ENCODE peak calls at places on chromosomes 13 and 19, in nine cellular contexts. O is HL-60, T is GM23338, Z is Panc1, X is GM12891, V is SK-N-SH, N is suprapubic skin, W is sigmoid colon, L is HepG2. Q is an unnamed sample.

GRCh38 chr13:98691360-98691759 is 61.1 kb downstream of the SLC15A1 start:
- DNase-seq in Z (no peak), X (no peak), T (no peak), W (no peak), L (no peak), O (no peak), V (no peak), N (no peak), Q (no peak)

GRCh38 chr19:33133438-33134031 is 1.6 kb downstream of the WDR88 start:
- DNase-seq in L (peak), T (peak), V (peak), X (no peak), N (no peak), Z (no peak), O (no peak), W (no peak), Q (peak)

GRCh38 chr19:28823338-28823961 is 389.5 kb downstream of the UQCRFS1 start:
- DNase-seq in L (no peak), X (no peak), T (peak), N (no peak), Z (no peak), O (no peak), V (no peak), W (no peak), Q (no peak)

GRCh38 chr13:51950722-51951121 is 60.5 kb downstream of the ATP7B start:
- DNase-seq in L (no peak), O (no peak), X (no peak), N (no peak), V (no peak), Z (no peak), T (no peak), W (no peak), Q (no peak)

GRCh38 chr13:73303858-73304257 is 245.1 kb downstream of the KLF5 start:
- DNase-seq in X (no peak), N (no peak), W (no peak), L (no peak), V (no peak), T (no peak), Z (no peak), O (no peak), Q (no peak)

GRCh38 chr13:112792511-112792910 is 102.7 kb downstream of the ATP11A start:
- DNase-seq in V (no peak), T (no peak), Z (no peak), N (peak), L (no peak), O (no peak), W (no peak), X (no peak), Q (no peak)

GRCh38 chr13:106532111-106532929 is 3.1 kb downstream of the EFNB2 start:
- DNase-seq in X (no peak), L (no peak), W (no peak), N (no peak), T (no peak), V (peak), Z (no peak), O (no peak), Q (no peak)

GRCh38 chr19:45863840-45864628 is at the start of gene FOXA3:
- DNase-seq in X (peak), N (no peak), V (peak), T (peak), L (peak), W (no peak), Z (no peak), O (no peak), Q (no peak)

GRCh38 chr19:12939292-12939606 is 840 bp downstream of the CALR start:
- DNase-seq in W (peak), L (no peak), Z (no peak), X (no peak), T (no peak), V (no peak), O (no peak), N (no peak), Q (no peak)

GRCh38 chr19:12940897-12941296 is 2.5 kb downstream of the CALR start:
- DNase-seq in L (no peak), V (no peak), Z (no peak), X (no peak), T (no peak), N (no peak), O (no peak), W (no peak), Q (no peak)

GRCh38 chr19:12938536-12939291 is at the start of gene CALR:
- DNase-seq in O (no peak), T (no peak), V (no peak), N (no peak), L (no peak), Z (no peak), X (no peak), W (peak), Q (no peak)

GRCh38 chr19:12938054-12938535 is 314 bp upstream of the CALR start:
- DNase-seq in V (peak), X (peak), Z (peak), L (peak), W (peak), T (peak), O (peak), N (peak), Q (peak)

DNA sequence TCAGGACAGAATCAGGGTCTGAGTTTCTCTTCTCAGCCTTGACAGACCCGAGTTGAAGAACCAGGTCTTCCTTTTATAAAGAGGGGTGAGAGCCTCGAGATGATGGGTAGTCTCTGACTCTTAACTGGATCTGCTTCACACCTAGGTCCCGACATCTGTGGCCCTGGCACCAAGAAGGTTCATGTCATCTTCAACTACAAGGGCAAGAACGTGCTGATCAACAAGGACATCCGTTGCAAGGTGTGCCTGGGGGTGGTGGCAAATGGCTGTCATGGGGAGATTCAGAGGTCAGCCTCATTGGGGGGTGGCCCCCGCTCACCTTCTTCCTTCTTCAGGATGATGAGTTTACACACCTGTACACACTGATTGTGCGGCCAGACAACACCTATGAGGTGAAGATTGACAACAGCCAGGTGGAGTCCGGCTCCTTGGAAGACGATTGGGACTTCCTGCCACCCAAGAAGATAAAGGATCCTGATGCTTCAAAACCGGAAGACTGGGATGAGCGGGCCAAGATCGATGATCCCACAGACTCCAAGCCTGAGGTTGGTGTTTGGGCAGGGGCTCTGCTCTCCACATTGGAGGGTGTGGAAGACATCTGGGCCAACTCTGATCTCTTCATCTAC is 1.6 kb downstream of the CALR start:
- DNase-seq in O (peak), L (no peak), X (no peak), T (no peak), N (no peak), W (no peak), V (no peak), Z (no peak), Q (no peak)
- TF ChIP-seq POLR2AphosphoS5 in O (peak), L (no peak), X (peak), T (no peak), N (no peak), W (no peak), V (no peak), Z (no peak), Q (no peak)

GRCh38 chr19:55599468-55600335 is at the start of the genes FIZ1 and ZNF524:
- DNase-seq in X (peak), Z (peak), V (peak), L (peak), W (peak), T (peak), O (peak), N (peak), Q (peak)
- TF ChIP-seq POLR2AphosphoS5 in X (peak), Z (peak), V (peak), L (peak), W (no peak), T (no peak), O (peak), N (peak), Q (peak)

GRCh38 chr19:3157096-3157845 is 21.3 kb upstream of the S1PR4 start:
- DNase-seq in Z (no peak), X (no peak), O (no peak), W (no peak), V (no peak), T (no peak), L (no peak), N (no peak), Q (no peak)

GRCh38 chr19:3151563-3152430 is 16.0 kb downstream of the GNA15 start:
- DNase-seq in Z (no peak), L (no peak), W (no peak), N (no peak), V (no peak), O (no peak), T (no peak), X (no peak), Q (no peak)

GRCh38 chr19:3153286-3154230 is 17.7 kb downstream of the GNA15 start:
- DNase-seq in W (no peak), Z (no peak), T (no peak), L (no peak), N (no peak), O (no peak), V (no peak), X (no peak), Q (no peak)

GRCh38 chr19:3152431-3152780 is 16.6 kb downstream of the GNA15 start:
- DNase-seq in N (no peak), T (no peak), O (no peak), W (no peak), L (no peak), Z (no peak), V (no peak), X (no peak), Q (no peak)

DNA sequence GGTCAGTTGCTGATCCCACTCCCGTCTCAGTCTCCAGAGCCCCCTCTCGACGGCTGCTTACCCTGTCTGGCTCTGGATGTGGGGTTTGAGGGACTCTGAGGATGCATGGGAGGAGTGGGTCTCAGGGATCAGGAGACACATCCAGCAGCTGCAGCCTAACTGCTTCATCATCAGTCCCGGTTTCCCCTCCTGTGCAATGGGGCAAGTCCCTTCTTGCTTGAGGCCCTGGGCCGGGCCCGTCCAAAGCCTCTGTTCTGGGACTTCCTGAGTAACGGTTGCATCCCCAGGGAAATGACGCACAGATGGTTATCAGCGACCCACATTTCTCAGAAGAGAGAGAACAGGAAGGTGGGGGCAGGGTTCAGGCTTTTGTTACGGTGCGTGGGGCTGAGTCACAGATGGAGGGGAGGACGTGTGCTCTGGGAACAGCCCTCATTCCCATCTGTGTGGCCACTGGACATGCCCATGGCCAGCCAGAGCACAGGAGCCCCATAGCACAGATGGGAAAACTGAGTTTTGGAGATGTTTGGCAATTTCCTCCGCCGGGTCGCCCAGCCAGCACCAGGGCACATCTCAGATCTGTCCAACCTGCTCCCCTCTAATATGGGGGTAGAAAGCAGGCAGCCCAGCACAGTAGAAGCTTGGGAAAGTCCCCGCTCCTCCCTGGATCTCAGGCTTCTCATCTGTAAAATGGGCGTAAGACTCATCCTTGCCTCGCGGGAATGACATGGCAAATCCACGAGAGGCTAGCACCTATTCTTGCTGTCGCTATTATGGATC is 19.3 kb downstream of the GNA15 start:
- DNase-seq in X (peak), V (peak), T (no peak), W (peak), L (peak), Z (no peak), N (peak), O (peak), Q (no peak)
- TF ChIP-seq POLR2AphosphoS5 in X (peak), V (peak), T (no peak), W (peak), L (no peak), Z (no peak), N (peak), O (peak), Q (peak)

DNA sequence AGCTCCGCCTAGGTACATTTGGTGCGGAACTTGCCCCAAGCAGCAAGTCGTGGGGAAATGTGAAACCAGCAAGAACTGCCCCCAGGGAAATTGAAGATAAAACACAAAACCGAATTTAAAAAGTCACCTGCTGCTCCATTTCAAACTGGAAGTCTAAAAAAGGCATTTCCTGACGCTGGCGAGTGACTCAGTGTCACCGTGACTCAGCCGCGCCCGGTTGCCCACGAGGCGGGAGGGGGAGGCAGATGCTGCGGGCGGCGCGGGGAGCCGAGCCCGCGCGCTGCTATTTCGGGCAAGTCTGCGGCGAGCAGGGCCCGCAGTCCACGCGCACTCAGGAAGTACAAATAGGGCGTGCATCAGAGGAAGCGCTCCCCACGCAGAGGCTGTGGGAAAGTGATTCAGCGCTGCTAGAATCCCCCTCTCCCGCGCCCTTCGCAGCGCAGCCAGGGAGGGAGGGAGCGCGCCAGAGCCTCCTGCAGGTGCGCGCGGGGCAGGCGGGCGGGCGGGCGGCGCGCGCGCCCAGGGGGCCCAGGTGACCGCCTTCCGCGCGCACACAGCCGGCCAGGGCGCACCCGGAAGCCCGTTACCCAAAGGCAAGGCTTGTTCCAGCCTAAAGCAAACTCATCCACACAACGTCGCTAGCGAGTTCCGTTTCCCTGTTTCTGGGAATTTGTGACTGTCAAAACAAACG is 168.8 kb downstream of the COL4A1 start:
- DNase-seq in O (peak), V (peak), N (no peak), L (peak), T (peak), X (peak), Z (no peak), W (peak), Q (peak)
- TF ChIP-seq POLR2AphosphoS5 in O (peak), V (peak), N (peak), L (no peak), T (peak), X (no peak), Z (no peak), W (peak), Q (peak)

GRCh38 chr13:56201834-56202233 is 938.9 kb upstream of the PRR20A start:
- DNase-seq in T (peak), L (no peak), Z (no peak), O (no peak), V (no peak), X (no peak), W (no peak), N (no peak), Q (no peak)

GRCh38 chr13:56198350-56198749 is 942.4 kb upstream of the PRR20A start:
- DNase-seq in O (no peak), W (no peak), Z (no peak), T (no peak), L (no peak), X (no peak), V (no peak), N (no peak), Q (no peak)
- TF ChIP-seq POLR2AphosphoS5 in O (no peak), W (no peak), Z (no peak), T (no peak), L (no peak), X (no peak), V (no peak), N (no peak), Q (no peak)